ENCODE peak calls at places on chromosome 1, in seven cellular contexts. N is IMR-90, P is testis, D is psoas muscle, O is transverse colon, W is foreskin fibroblast, A is tibial artery. Z is an unnamed sample.

GRCh38 chr1:60068393-60069045 is 5.1 kb downstream of the C1orf87 start:
- DNase-seq in N (no peak), P (no peak), A (no peak), W (peak; percentile 86), O (no peak), D (no peak), Z (peak; percentile 60)

GRCh38 chr1:239997160-239997514 is 94.5 kb upstream of the FMN2 start:
- DNase-seq in A (no peak), D (no peak), P (no peak), W (peak; percentile 8), N (no peak), O (no peak), Z (no peak)

GRCh38 chr1:14095001-14095400 is 395.0 kb downstream of the PRDM2 start:
- DNase-seq in O (no peak), A (no peak), P (no peak), N (no peak), W (peak; percentile 16), D (no peak), Z (no peak)

GRCh38 chr1:226723640-226724532 is 15.2 kb downstream of the ITPKB start:
- DNase-seq in D (no peak), P (peak; percentile 70), O (no peak), N (peak; percentile 73), W (peak; percentile 80), A (no peak), Z (peak; percentile 68)

GRCh38 chr1:234725177-234726132 is 115.5 kb upstream of the IRF2BP2 start:
- DNase-seq in D (no peak), P (no peak), N (no peak), O (no peak), W (peak; percentile 43), A (no peak), Z (no peak)

GRCh38 chr1:188462837-188463236 is 1634.1 kb downstream of the PLA2G4A start:
- DNase-seq in A (no peak), D (no peak), P (no peak), W (no peak), O (no peak), N (no peak), Z (no peak)

GRCh38 chr1:94416901-94417701 is 1.1 kb upstream of the ABCD3 start:
- DNase-seq in W (peak; percentile 87), A (no peak), P (peak; percentile 83), N (peak; percentile 89), O (peak; percentile 23), D (no peak), Z (peak; percentile 82)

GRCh38 chr1:243287652-243288051 is 31.8 kb downstream of the SDCCAG8 start:
- DNase-seq in P (no peak), O (no peak), W (peak; percentile 92), A (no peak), D (no peak), N (peak; percentile 93), Z (peak; percentile 59)

GRCh38 chr1:230016139-230016538 is 50.9 kb upstream of the GALNT2 start:
- DNase-seq in P (no peak), D (no peak), W (no peak), N (no peak), O (no peak), A (no peak), Z (no peak)

GRCh38 chr1:68808351-68808750 is 311.5 kb upstream of the DEPDC1 start:
- DNase-seq in N (no peak), W (peak; percentile 1), O (no peak), D (no peak), P (peak; percentile 25), A (no peak), Z (no peak)

GRCh38 chr1:181508486-181509165 is 25.3 kb downstream of the CACNA1E start:
- DNase-seq in A (no peak), D (no peak), P (no peak), N (peak; percentile 4), W (no peak), O (no peak), Z (peak; percentile 4)

GRCh38 chr1:53899206-53899628 is 5.2 kb downstream of the DIO1 start:
- DNase-seq in D (peak; percentile 29), A (no peak), N (peak; percentile 69), P (no peak), O (peak; percentile 26), W (no peak), Z (peak; percentile 70)

GRCh38 chr1:25769625-25770024 is 30.4 kb upstream of the SELENON start:
- DNase-seq in D (no peak), A (no peak), N (no peak), W (no peak), O (no peak), P (no peak), Z (no peak)

GRCh38 chr1:212221801-212222200 is 63.4 kb upstream of the PPP2R5A start:
- DNase-seq in P (no peak), O (no peak), A (no peak), D (no peak), W (no peak), N (peak; percentile 15), Z (peak; percentile 36)

GRCh38 chr1:160997323-160998038 is 23.5 kb downstream of the F11R start:
- DNase-seq in A (no peak), W (peak; percentile 67), O (peak; percentile 77), P (peak; percentile 79), D (peak; percentile 33), N (peak; percentile 64), Z (peak; percentile 82)

GRCh38 chr1:6343506-6344405 is 49.8 kb downstream of the ACOT7 start:
- DNase-seq in O (peak; percentile 87), N (peak; percentile 72), D (peak; percentile 69), P (peak; percentile 85), W (peak; percentile 94), A (no peak), Z (peak; percentile 77)

GRCh38 chr1:205739348-205740160 is 10.4 kb downstream of the NUCKS1 start:
- DNase-seq in W (peak; percentile 76), N (peak; percentile 94), P (no peak), O (no peak), D (no peak), A (no peak), Z (peak; percentile 94)

GRCh38 chr1:157269656-157270375 is 131.6 kb upstream of the ETV3 start:
- DNase-seq in N (no peak), P (no peak), W (no peak), A (no peak), O (no peak), D (no peak), Z (no peak)

GRCh38 chr1:181341026-181341632 is 142.2 kb upstream of the CACNA1E start:
- DNase-seq in N (no peak), O (no peak), D (no peak), W (no peak), A (peak; percentile 20), P (no peak), Z (no peak)

GRCh38 chr1:101474039-101474665 is 237.3 kb downstream of the S1PR1 start:
- DNase-seq in D (no peak), P (peak; percentile 16), N (no peak), O (no peak), A (no peak), W (no peak), Z (peak; percentile 10)
- TF ChIP-seq CTCF in D (no peak), P (no peak), N (peak; percentile 28), O (no peak), A (no peak), W (peak; percentile 20), Z (peak; percentile 53)

DNA sequence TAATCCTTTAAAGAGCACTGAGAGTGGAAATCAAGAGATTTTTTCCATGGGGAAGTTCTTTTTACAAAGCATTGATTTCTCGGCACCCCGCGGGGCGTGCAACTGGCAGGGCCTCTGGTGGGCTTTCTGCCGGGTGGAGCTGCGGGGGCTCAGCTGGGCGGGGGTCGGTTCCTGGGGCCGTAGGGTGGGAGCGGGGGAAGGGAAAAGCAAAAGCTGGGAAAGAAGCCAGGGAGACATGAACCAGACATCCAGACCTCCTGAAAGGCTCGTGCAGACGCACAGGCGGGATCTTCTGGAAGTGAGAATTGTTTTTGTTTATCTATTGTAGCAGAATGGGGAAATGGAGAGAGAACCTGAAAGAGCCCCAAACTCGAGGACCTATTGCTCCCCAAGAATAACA is 235.2 kb downstream of the FAM72C start:
- DNase-seq in W (no peak), P (no peak), O (no peak), D (no peak), N (no peak), A (no peak), Z (no peak)
- H3K4me3 ChIP-seq in W (no peak overlapping the region), P (peak overlapping the region; percentile 15), O (no peak overlapping the region), D (no peak overlapping the region), N (no peak overlapping the region), A (no peak overlapping the region), Z (peak overlapping the region; percentile 36)

GRCh38 chr1:51568231-51568935 is 48.5 kb upstream of the OSBPL9 start:
- DNase-seq in P (no peak), A (no peak), D (no peak), O (no peak), W (no peak), N (no peak), Z (no peak)

GRCh38 chr1:51570063-51570720 is 46.7 kb upstream of the OSBPL9 start:
- DNase-seq in N (no peak), O (no peak), D (no peak), A (no peak), P (no peak), W (peak; percentile 25), Z (no peak)

GRCh38 chr1:51567653-51568052 is 48.6 kb upstream of the EPS15 start:
- DNase-seq in P (no peak), A (no peak), N (peak; percentile 89), D (no peak), W (peak; percentile 94), O (no peak), Z (peak; percentile 49)

GRCh38 chr1:51572365-51572764 is 44.5 kb upstream of the OSBPL9 start:
- DNase-seq in N (no peak), P (no peak), D (no peak), O (no peak), A (no peak), W (no peak), Z (no peak)

GRCh38 chr1:51569284-51570062 is 47.4 kb upstream of the OSBPL9 start:
- DNase-seq in P (peak; percentile 62), O (peak; percentile 17), D (no peak), A (no peak), W (peak; percentile 79), N (peak; percentile 82), Z (peak; percentile 51)
- TF ChIP-seq CTCF in P (peak; percentile 6), O (no peak), D (no peak), A (no peak), W (no peak), N (no peak), Z (peak; percentile 27)

GRCh38 chr1:27564710-27565649 is 39.0 kb downstream of the AHDC1 start:
- DNase-seq in W (no peak), D (peak; percentile 47), N (no peak), A (peak; percentile 89), P (no peak), O (no peak), Z (no peak)

GRCh38 chr1:27562483-27563406 is 41.2 kb downstream of the AHDC1 start:
- DNase-seq in A (no peak), D (no peak), O (no peak), W (peak; percentile 25), N (no peak), P (no peak), Z (no peak)

GRCh38 chr1:27562021-27562420 is 41.9 kb downstream of the AHDC1 start:
- DNase-seq in A (no peak), D (no peak), O (no peak), P (peak; percentile 65), N (no peak), W (peak; percentile 31), Z (no peak)

GRCh38 chr1:27563407-27564263 is 40.3 kb downstream of the AHDC1 start:
- DNase-seq in A (peak; percentile 93), W (peak; percentile 74), D (peak; percentile 74), N (peak; percentile 46), P (peak; percentile 76), O (peak; percentile 76), Z (no peak)

DNA sequence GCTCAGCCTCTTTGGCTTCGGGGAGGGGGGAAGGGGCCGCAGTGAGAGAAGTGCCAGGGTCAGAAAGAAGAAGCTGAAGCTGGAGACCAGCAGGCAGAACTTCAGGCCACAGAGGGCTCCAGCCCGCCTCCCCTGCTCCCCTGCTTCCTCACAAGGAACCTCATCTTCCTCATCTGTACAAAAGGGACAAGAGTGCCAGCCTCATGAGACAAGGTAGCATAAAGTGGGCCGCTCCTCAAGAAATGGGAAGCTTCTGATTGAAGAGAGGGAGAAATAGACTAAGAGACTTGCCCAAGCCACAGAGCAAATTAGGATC is 39.7 kb downstream of the AHDC1 start:
- DNase-seq in W (peak; percentile 21), A (no peak), P (no peak), N (no peak), O (no peak), D (no peak), Z (no peak)
- H3K4me3 ChIP-seq in W (no peak overlapping the region), A (peak overlapping the region; percentile 23), P (no peak overlapping the region), N (no peak overlapping the region), O (no peak overlapping the region), D (peak overlapping the region; percentile 51), Z (no peak overlapping the region)

Z was measured in fibroblast of villous mesenchyme.